ENCODE peak calls at places on chromosomes 16 and 17, in five cellular contexts. One of them, this sample, is unnamed.

GRCh38 chr17:4499431-4500187 is 928 bp downstream of the SPNS2 start:
- DNase-seq in transverse colon: no peak
- DNase-seq in sigmoid colon: no peak
- DNase-seq in GM12892: no peak
- DNase-seq in HCT116: no peak
- DNase-seq in this sample: peak

GRCh38 chr17:19417611-19418010 is 6.6 kb downstream of the RNF112 start:
- DNase-seq in HCT116: no peak
- DNase-seq in transverse colon: no peak
- DNase-seq in GM12892: no peak
- DNase-seq in sigmoid colon: no peak
- DNase-seq in this sample: no peak

GRCh38 chr16:67110136-67110847 is 551 bp downstream of the PHAF1 start:
- DNase-seq in sigmoid colon: no peak
- DNase-seq in HCT116: no peak
- DNase-seq in transverse colon: no peak
- DNase-seq in GM12892: no peak
- DNase-seq in this sample: no peak

GRCh38 chr16:79601092-79601977 is 798 bp upstream of the MAF start:
- DNase-seq in HCT116: no peak
- DNase-seq in GM12892: no peak
- DNase-seq in transverse colon: peak
- DNase-seq in sigmoid colon: peak
- DNase-seq in this sample: peak

GRCh38 chr17:59838196-59838911 is 54.4 kb downstream of the TUBD1 start:
- DNase-seq in HCT116: no peak
- DNase-seq in transverse colon: no peak
- DNase-seq in sigmoid colon: peak
- DNase-seq in GM12892: no peak
- DNase-seq in this sample: no peak

GRCh38 chr17:66347661-66348604 is 45.5 kb downstream of the PRKCA start:
- DNase-seq in GM12892: no peak
- DNase-seq in HCT116: no peak
- DNase-seq in sigmoid colon: no peak
- DNase-seq in transverse colon: peak
- DNase-seq in this sample: no peak

GRCh38 chr17:59521465-59522126 is 43.8 kb upstream of the DHX40 start:
- DNase-seq in HCT116: peak
- DNase-seq in transverse colon: peak
- DNase-seq in GM12892: peak
- DNase-seq in sigmoid colon: peak
- DNase-seq in this sample: peak

GRCh38 chr16:629289-630023 is 1.3 kb upstream of the WFIKKN1 start:
- DNase-seq in HCT116: no peak
- DNase-seq in GM12892: no peak
- DNase-seq in sigmoid colon: no peak
- DNase-seq in transverse colon: no peak
- DNase-seq in this sample: peak

GRCh38 chr17:45794840-45795239 is 10.7 kb downstream of the CRHR1 start:
- DNase-seq in transverse colon: no peak
- DNase-seq in sigmoid colon: no peak
- DNase-seq in HCT116: no peak
- DNase-seq in GM12892: no peak
- DNase-seq in this sample: no peak

GRCh38 chr17:52138350-52138749 is 20.2 kb downstream of the CA10 start:
- DNase-seq in sigmoid colon: no peak
- DNase-seq in HCT116: no peak
- DNase-seq in transverse colon: no peak
- DNase-seq in GM12892: no peak
- DNase-seq in this sample: no peak

GRCh38 chr17:437545-437944 is 84.9 kb upstream of the RPH3AL start:
- DNase-seq in transverse colon: no peak
- DNase-seq in HCT116: no peak
- DNase-seq in sigmoid colon: no peak
- DNase-seq in GM12892: no peak
- DNase-seq in this sample: no peak

GRCh38 chr16:30649725-30650368 is 913 bp upstream of the PRR14 start:
- DNase-seq in GM12892: no peak
- DNase-seq in HCT116: no peak
- DNase-seq in transverse colon: no peak
- DNase-seq in sigmoid colon: no peak
- DNase-seq in this sample: peak

GRCh38 chr17:68684860-68685493 is 83.8 kb upstream of the FAM20A start:
- DNase-seq in sigmoid colon: no peak
- DNase-seq in GM12892: no peak
- DNase-seq in transverse colon: no peak
- DNase-seq in HCT116: no peak
- DNase-seq in this sample: no peak

GRCh38 chr16:76535-77272 is 1.3 kb upstream of the MPG start:
- DNase-seq in transverse colon: peak
- DNase-seq in GM12892: peak
- DNase-seq in HCT116: no peak
- DNase-seq in sigmoid colon: peak
- DNase-seq in this sample: no peak

GRCh38 chr17:33120103-33120502 is 128.5 kb downstream of the SPACA3 start:
- DNase-seq in transverse colon: no peak
- DNase-seq in HCT116: no peak
- DNase-seq in sigmoid colon: no peak
- DNase-seq in GM12892: no peak
- DNase-seq in this sample: no peak

GRCh38 chr17:1351967-1352366 is 48.1 kb downstream of the YWHAE start:
- DNase-seq in HCT116: no peak
- DNase-seq in transverse colon: no peak
- DNase-seq in sigmoid colon: no peak
- DNase-seq in GM12892: no peak
- DNase-seq in this sample: no peak

GRCh38 chr16:2341456-2342447 is 1.2 kb upstream of the ABCA3 start:
- DNase-seq in sigmoid colon: peak
- DNase-seq in HCT116: no peak
- DNase-seq in transverse colon: peak
- DNase-seq in GM12892: no peak
- DNase-seq in this sample: peak

GRCh38 chr17:77208217-77208808 is 67.5 kb downstream of the SEC14L1 start:
- DNase-seq in transverse colon: no peak
- DNase-seq in sigmoid colon: no peak
- DNase-seq in GM12892: no peak
- DNase-seq in HCT116: no peak
- DNase-seq in this sample: no peak

GRCh38 chr17:78745407-78746088 is 36.5 kb downstream of the CYTH1 start:
- DNase-seq in GM12892: no peak
- DNase-seq in transverse colon: no peak
- DNase-seq in HCT116: no peak
- DNase-seq in sigmoid colon: no peak
- DNase-seq in this sample: peak

GRCh38 chr16:28975158-28975603 is 603 bp downstream of the SPNS1 start:
- DNase-seq in GM12892: no peak
- DNase-seq in sigmoid colon: no peak
- DNase-seq in transverse colon: no peak
- DNase-seq in HCT116: no peak
- DNase-seq in this sample: no peak

GRCh38 chr16:87575027-87575804 is 27.1 kb upstream of the JPH3 start:
- DNase-seq in sigmoid colon: no peak
- DNase-seq in HCT116: no peak
- DNase-seq in GM12892: no peak
- DNase-seq in transverse colon: no peak
- DNase-seq in this sample: no peak

GRCh38 chr16:8904018-8904430 is 21.9 kb downstream of the LITAFD start:
- DNase-seq in sigmoid colon: no peak
- DNase-seq in GM12892: no peak
- DNase-seq in HCT116: no peak
- DNase-seq in transverse colon: no peak
- DNase-seq in this sample: no peak

GRCh38 chr17:71023631-71024030 is 854.3 kb downstream of the KCNJ2 start:
- DNase-seq in sigmoid colon: no peak
- DNase-seq in HCT116: no peak
- DNase-seq in GM12892: no peak
- DNase-seq in transverse colon: no peak
- DNase-seq in this sample: no peak

GRCh38 chr17:9729034-9729650 is 62.2 kb downstream of the DHRS7C start:
- DNase-seq in sigmoid colon: no peak
- DNase-seq in GM12892: peak
- DNase-seq in transverse colon: no peak
- DNase-seq in HCT116: peak
- DNase-seq in this sample: no peak

GRCh38 chr17:62627904-62628603 is 584 bp downstream of the MRC2 start:
- DNase-seq in GM12892: peak
- DNase-seq in transverse colon: peak
- DNase-seq in HCT116: no peak
- DNase-seq in sigmoid colon: peak
- DNase-seq in this sample: no peak

GRCh38 chr17:77451894-77452852 is 311.4 kb downstream of the SEC14L1 start:
- DNase-seq in sigmoid colon: peak
- DNase-seq in transverse colon: peak
- DNase-seq in HCT116: no peak
- DNase-seq in GM12892: no peak
- DNase-seq in this sample: peak

GRCh38 chr17:69602969-69603368 is 188.5 kb downstream of the MAP2K6 start:
- DNase-seq in sigmoid colon: no peak
- DNase-seq in transverse colon: no peak
- DNase-seq in HCT116: no peak
- DNase-seq in GM12892: no peak
- DNase-seq in this sample: no peak

GRCh38 chr17:80259642-80260535 is 763 bp upstream of the RNF213 start:
- DNase-seq in sigmoid colon: peak
- DNase-seq in transverse colon: peak
- DNase-seq in HCT116: no peak
- DNase-seq in GM12892: peak
- DNase-seq in this sample: peak
- TF ChIP-seq POLR2A in sigmoid colon: no peak
- TF ChIP-seq POLR2A in transverse colon: no peak
- TF ChIP-seq POLR2A in HCT116: peak
- TF ChIP-seq POLR2A in GM12892: no peak
- TF ChIP-seq POLR2A in this sample: peak

GRCh38 chr17:8151641-8152111 is 528 bp downstream of the PER1 start:
- DNase-seq in HCT116: no peak
- DNase-seq in GM12892: no peak
- DNase-seq in transverse colon: peak
- DNase-seq in sigmoid colon: peak
- DNase-seq in this sample: peak

GRCh38 chr17:8152112-8152775 is at the start of gene PER1:
- DNase-seq in transverse colon: peak
- DNase-seq in GM12892: peak
- DNase-seq in sigmoid colon: peak
- DNase-seq in HCT116: peak
- DNase-seq in this sample: peak

GRCh38 chr17:8150194-8151119 is 1.7 kb downstream of the PER1 start:
- DNase-seq in sigmoid colon: peak
- DNase-seq in GM12892: no peak
- DNase-seq in transverse colon: no peak
- DNase-seq in HCT116: no peak
- DNase-seq in this sample: peak

GRCh38 chr17:8149419-8150193 is 2.6 kb downstream of the PER1 start:
- DNase-seq in HCT116: no peak
- DNase-seq in sigmoid colon: peak
- DNase-seq in GM12892: no peak
- DNase-seq in transverse colon: no peak
- DNase-seq in this sample: no peak

GRCh38 chr17:8151120-8151640 is 1.0 kb downstream of the PER1 start:
- DNase-seq in sigmoid colon: peak
- DNase-seq in HCT116: no peak
- DNase-seq in GM12892: peak
- DNase-seq in transverse colon: peak
- DNase-seq in this sample: peak
- TF ChIP-seq POLR2AphosphoS5 in sigmoid colon: peak
- TF ChIP-seq POLR2AphosphoS5 in HCT116: peak
- TF ChIP-seq POLR2AphosphoS5 in GM12892: no peak
- TF ChIP-seq POLR2AphosphoS5 in transverse colon: peak
- TF ChIP-seq POLR2AphosphoS5 in this sample: peak

GRCh38 chr17:7403902-7404736 is at the start of gene TMEM256:
- DNase-seq in transverse colon: peak
- DNase-seq in GM12892: peak
- DNase-seq in HCT116: peak
- DNase-seq in sigmoid colon: peak
- DNase-seq in this sample: peak
- TF ChIP-seq POLR2A in transverse colon: peak
- TF ChIP-seq POLR2A in GM12892: peak
- TF ChIP-seq POLR2A in HCT116: peak
- TF ChIP-seq POLR2A in sigmoid colon: peak
- TF ChIP-seq POLR2A in this sample: no peak

GRCh38 chr16:89913408-89914387 is 5.0 kb upstream of the MC1R start:
- DNase-seq in sigmoid colon: no peak
- DNase-seq in GM12892: no peak
- DNase-seq in HCT116: no peak
- DNase-seq in transverse colon: no peak
- DNase-seq in this sample: no peak
- TF ChIP-seq POLR2AphosphoS5 in sigmoid colon: no peak
- TF ChIP-seq POLR2AphosphoS5 in GM12892: no peak
- TF ChIP-seq POLR2AphosphoS5 in HCT116: no peak
- TF ChIP-seq POLR2AphosphoS5 in transverse colon: peak
- TF ChIP-seq POLR2AphosphoS5 in this sample: peak